ENCODE peak calls at places on chromosomes 3 and 15, in four cellular contexts. S, K, R and Z are unnamed samples.

GRCh38 chr3:141429371-141430035 is 57.3 kb upstream of the RASA2 start:
- DNase-seq in S (no peak), K (no peak), R (no peak), Z (no peak)

GRCh38 chr3:131221731-131222130 is 159.8 kb upstream of the NUDT16 start:
- DNase-seq in S (no peak), K (no peak), R (no peak), Z (no peak)

GRCh38 chr3:172082269-172082668 is 42.9 kb downstream of the FNDC3B start:
- DNase-seq in S (no peak), K (no peak), R (no peak), Z (no peak)

GRCh38 chr15:70435369-70435768 is 328.0 kb downstream of the UACA start:
- DNase-seq in S (peak; percentile 27), K (no peak), R (peak; percentile 14), Z (no peak)

GRCh38 chr15:41233367-41233771 is 2.3 kb downstream of the CHP1 start:
- DNase-seq in S (no peak), K (no peak), R (no peak), Z (no peak)

GRCh38 chr15:64024172-64025050 is 21.9 kb downstream of the DAPK2 start:
- DNase-seq in S (no peak), K (no peak), R (no peak), Z (no peak)

GRCh38 chr3:53498993-53499641 is 4.7 kb downstream of the CACNA1D start:
- DNase-seq in S (no peak), K (no peak), R (no peak), Z (no peak)

GRCh38 chr3:183815951-183816475 is 9.4 kb downstream of the MAP6D1 start:
- DNase-seq in S (peak; percentile 5), K (no peak), R (no peak), Z (no peak)

GRCh38 chr15:78299302-78300102 is at the start of gene SKIC8:
- DNase-seq in S (peak; percentile 90), K (peak; percentile 94), R (peak; percentile 91), Z (peak; percentile 88)

GRCh38 chr3:127753898-127754410 is 68.4 kb downstream of the MGLL start:
- DNase-seq in S (no peak), K (no peak), R (no peak), Z (no peak)

GRCh38 chr3:64975138-64975537 is 287.3 kb upstream of the ADAMTS9 start:
- DNase-seq in S (no peak), K (no peak), R (no peak), Z (no peak)

GRCh38 chr3:186821429-186822367 is 15.4 kb upstream of the RFC4 start:
- DNase-seq in S (peak; percentile 37), K (peak; percentile 38), R (peak; percentile 54), Z (peak; percentile 40)

GRCh38 chr15:93038064-93038705 is 50.8 kb downstream of the RGMA start:
- DNase-seq in S (no peak), K (no peak), R (no peak), Z (no peak)

GRCh38 chr3:48642605-48643004 is 7.3 kb upstream of the SLC26A6 start:
- DNase-seq in S (no peak), K (no peak), R (no peak), Z (no peak)

GRCh38 chr15:99100245-99101173 is 4.4 kb upstream of the SYNM start:
- DNase-seq in S (no peak), K (peak; percentile 66), R (peak; percentile 43), Z (peak; percentile 70)

GRCh38 chr15:37788330-37788729 is 146.1 kb upstream of the TMCO5A start:
- DNase-seq in S (no peak), K (no peak), R (no peak), Z (no peak)

GRCh38 chr3:101850327-101851048 is 1.2 kb downstream of the NFKBIZ start:
- DNase-seq in S (peak; percentile 86), K (peak; percentile 78), R (peak; percentile 71), Z (no peak)

GRCh38 chr3:169668957-169669681 is 5.6 kb upstream of the MECOM start:
- DNase-seq in S (no peak), K (peak; percentile 79), R (peak; percentile 47), Z (no peak)

GRCh38 chr3:32564195-32564594 is 6.5 kb downstream of the DYNC1LI1 start:
- DNase-seq in S (no peak), K (no peak), R (no peak), Z (no peak)

GRCh38 chr15:70528270-70528706 is 235.1 kb downstream of the UACA start:
- DNase-seq in S (peak; percentile 79), K (peak; percentile 68), R (peak; percentile 82), Z (no peak)

GRCh38 chr15:90402806-90403205 is 14.8 kb downstream of the IQGAP1 start:
- DNase-seq in S (no peak), K (no peak), R (no peak), Z (no peak)

GRCh38 chr3:9649791-9650521 is 651 bp downstream of the MTMR14 start:
- DNase-seq in S (peak; percentile 5), K (peak; percentile 6), R (peak; percentile 21), Z (no peak)